ENCODE peak calls at places on chromosomes 3 and 15, in seven cellular contexts. J is lung, N is aorta, L is colonic mucosa, O is stomach, U is GM12878, M is GM23248. V is an unnamed sample.

GRCh38 chr3:46546896-46547440 is 19.1 kb downstream of the LRRC2 start:
- DNase-seq in J (no peak), N (no peak), L (no peak), O (no peak), U (no peak), M (no peak), V (no peak)

GRCh38 chr15:67003586-67003985 is 61.8 kb upstream of the SMAD3 start:
- DNase-seq in J (no peak), N (no peak), L (no peak), O (no peak), U (no peak), M (peak; percentile 68), V (no peak)

GRCh38 chr15:85002517-85002916 is 20.9 kb downstream of the PDE8A start:
- DNase-seq in J (no peak), N (no peak), L (no peak), O (no peak), U (no peak), M (no peak), V (no peak)

GRCh38 chr15:69997701-69998273 is 99.9 kb downstream of the TLE3 start:
- DNase-seq in J (peak; percentile 69), N (peak; percentile 73), L (peak; percentile 83), O (peak; percentile 57), U (no peak), M (peak; percentile 61), V (no peak)

GRCh38 chr3:43028678-43029490 is 49.8 kb downstream of the GASK1A start:
- DNase-seq in J (no peak), N (no peak), L (no peak), O (peak; percentile 50), U (no peak), M (no peak), V (no peak)

GRCh38 chr3:195909294-195909644 is 918 bp upstream of the TNK2 start:
- DNase-seq in J (no peak), N (no peak), L (no peak), O (no peak), U (no peak), M (peak; percentile 65), V (no peak)

GRCh38 chr3:38578551-38578950 is 70.9 kb downstream of the SCN5A start:
- DNase-seq in J (no peak), N (no peak), L (no peak), O (peak; percentile 15), U (no peak), M (no peak), V (no peak)

GRCh38 chr3:44762170-44762677 is 630 bp downstream of the KIF15 start:
- DNase-seq in J (no peak), N (no peak), L (no peak), O (no peak), U (no peak), M (peak; percentile 33), V (no peak)

GRCh38 chr3:38255627-38256026 is 10.0 kb upstream of the SLC22A13 start:
- DNase-seq in J (no peak), N (no peak), L (no peak), O (no peak), U (no peak), M (no peak), V (no peak)

GRCh38 chr3:98733778-98734281 is 29.3 kb upstream of the ST3GAL6 start:
- DNase-seq in J (no peak), N (peak; percentile 51), L (no peak), O (no peak), U (peak; percentile 33), M (no peak), V (no peak)

GRCh38 chr15:40247406-40247971 is 8.6 kb downstream of the PAK6 start:
- DNase-seq in J (no peak), N (peak; percentile 23), L (no peak), O (no peak), U (no peak), M (no peak), V (no peak)

GRCh38 chr15:69385831-69386230 is 28.3 kb upstream of the KIF23 start:
- DNase-seq in J (no peak), N (no peak), L (no peak), O (no peak), U (no peak), M (no peak), V (no peak)

GRCh38 chr15:70259030-70259424 is 161.3 kb upstream of the TLE3 start:
- DNase-seq in J (peak; percentile 65), N (peak; percentile 87), L (peak; percentile 63), O (peak; percentile 79), U (no peak), M (peak; percentile 62), V (peak; percentile 46)

GRCh38 chr3:149967067-149967685 is 3.5 kb downstream of the PFN2 start:
- DNase-seq in J (no peak), N (no peak), L (no peak), O (no peak), U (no peak), M (peak; percentile 69), V (no peak)

GRCh38 chr15:76346666-76347506 is 10.3 kb downstream of the ISL2 start:
- DNase-seq in J (no peak), N (no peak), L (peak; percentile 46), O (no peak), U (no peak), M (no peak), V (no peak)

GRCh38 chr3:42247576-42248027 is 18.4 kb downstream of the CCK start:
- DNase-seq in J (peak; percentile 59), N (no peak), L (peak; percentile 50), O (peak; percentile 64), U (no peak), M (peak; percentile 69), V (peak; percentile 49)

GRCh38 chr15:80823995-80824394 is 44.8 kb downstream of the CEMIP start:
- DNase-seq in J (no peak), N (no peak), L (no peak), O (no peak), U (peak; percentile 1), M (no peak), V (no peak)

DNA sequence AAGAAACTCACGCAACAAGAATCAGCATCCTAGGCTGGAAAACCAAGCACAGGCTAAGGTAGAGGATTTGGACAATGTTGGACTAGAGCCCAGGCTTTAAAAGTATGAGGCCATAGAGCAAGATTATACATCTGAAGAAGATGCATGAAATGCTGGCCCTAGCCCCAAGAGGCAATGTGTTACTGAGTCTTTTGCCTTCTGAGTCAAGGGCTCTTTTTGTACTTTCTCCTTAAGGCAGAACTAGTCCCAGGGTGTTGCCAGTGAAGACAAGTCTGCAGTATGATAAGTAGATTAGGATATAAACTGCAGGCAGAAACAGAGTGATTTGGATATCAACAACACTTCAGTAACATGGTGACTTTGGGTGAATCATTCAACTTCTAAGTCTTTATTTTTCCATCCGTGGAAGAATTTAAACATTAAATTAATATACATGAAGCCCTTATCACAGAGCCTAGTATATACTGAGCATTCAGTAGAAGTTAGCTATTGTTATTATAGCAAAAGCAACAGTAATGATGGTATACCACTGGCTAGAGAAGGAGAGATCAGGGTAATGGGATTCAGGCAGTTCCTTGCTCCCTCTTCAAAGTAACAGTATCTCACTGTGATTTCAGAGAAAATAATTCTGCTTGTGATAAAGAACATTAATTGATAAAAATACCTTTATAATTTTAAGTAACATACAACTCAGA is 99.9 kb upstream of the MLF1 start:
- DNase-seq in J (no peak), N (no peak), L (no peak), O (no peak), U (no peak), M (peak; percentile 65), V (no peak)
- H3K27me3 ChIP-seq in J (no peaks in the 10 kb centered on the region), N (no peaks in the 10 kb centered on the region), L (no peaks in the 10 kb centered on the region), O (no peaks in the 10 kb centered on the region), U (no peaks in the 10 kb centered on the region), M (no peaks in the 10 kb centered on the region), V (no peaks in the 10 kb centered on the region)

GRCh38 chr15:25248583-25249235 is 190.1 kb downstream of the UBE3A start:
- DNase-seq in J (no peak), N (peak; percentile 24), L (peak; percentile 7), O (peak; percentile 22), U (no peak), M (no peak), V (no peak)

GRCh38 chr15:25245801-25246622 is 192.8 kb downstream of the UBE3A start:
- DNase-seq in J (no peak), N (peak; percentile 14), L (peak; percentile 12), O (no peak), U (no peak), M (no peak), V (no peak)

GRCh38 chr15:25246641-25247417 is 192.0 kb downstream of the UBE3A start:
- DNase-seq in J (no peak), N (peak; percentile 25), L (peak; percentile 10), O (peak; percentile 19), U (no peak), M (no peak), V (no peak)

GRCh38 chr15:25249236-25250010 is 189.4 kb downstream of the UBE3A start:
- DNase-seq in J (no peak), N (peak; percentile 24), L (peak; percentile 4), O (peak; percentile 22), U (no peak), M (no peak), V (no peak)

DNA sequence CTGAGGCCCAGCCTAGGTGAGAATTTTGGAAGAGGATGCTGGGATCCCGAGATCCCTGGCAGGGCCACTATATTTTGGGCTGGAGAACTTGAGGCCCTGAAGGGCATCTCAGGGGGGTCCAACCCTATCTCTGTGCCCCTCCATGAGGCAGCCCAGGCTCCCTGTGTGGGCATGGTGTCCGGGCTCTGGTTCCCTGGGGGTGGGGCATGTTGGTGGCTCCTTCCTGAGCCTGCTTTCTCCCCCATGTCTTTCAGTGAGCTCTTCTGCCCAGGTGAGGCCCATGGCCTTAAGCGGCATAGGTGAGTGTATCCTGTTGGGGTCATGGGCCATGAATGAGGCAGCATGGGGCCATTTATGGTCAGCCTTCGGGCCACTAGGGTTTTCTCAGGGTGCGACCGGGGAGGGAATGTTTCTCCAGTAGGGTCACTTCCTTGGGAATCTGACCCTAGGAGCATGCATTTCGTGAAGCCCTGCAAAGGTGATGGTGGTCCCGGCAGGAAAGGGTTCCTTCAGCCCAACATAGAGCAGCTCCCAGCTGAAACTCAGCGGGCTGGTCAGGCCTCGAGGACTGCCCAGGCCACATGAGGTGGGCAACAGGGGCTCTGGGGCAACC is 191.3 kb downstream of the UBE3A start:
- DNase-seq in J (no peak), N (peak; percentile 9), L (peak; percentile 9), O (peak; percentile 18), U (no peak), M (no peak), V (no peak)
- H3K9me3 ChIP-seq in J (peaks cover 72% of the 10 kb centered on the region), N (peaks cover 6% of the 10 kb centered on the region), L (no peaks in the 10 kb centered on the region), O (peaks cover 96% of the 10 kb centered on the region), U (no peaks in the 10 kb centered on the region), M (no peaks in the 10 kb centered on the region), V (peaks cover 4% of the 10 kb centered on the region)

GRCh38 chr15:90031231-90031791 is 30.2 kb downstream of the ZNF710 start:
- DNase-seq in J (no peak), N (no peak), L (no peak), O (no peak), U (peak; percentile 95), M (peak; percentile 68), V (no peak)
- H3K27ac ChIP-seq in J (no peak overlapping the region), N (no peak overlapping the region), L (peak overlapping the region; percentile 23), O (peak overlapping the region; percentile 93), U (peak overlapping the region; percentile 75), M (peak overlapping the region; percentile 65), V (no peak overlapping the region)

GRCh38 chr15:52791776-52792175 is 1.6 kb upstream of the ONECUT1 start:
- DNase-seq in J (no peak), N (no peak), L (no peak), O (no peak), U (no peak), M (no peak), V (no peak)
- H3K27me3 ChIP-seq in J (peaks cover 14% of the 10 kb centered on the region), N (no peaks in the 10 kb centered on the region), L (peaks cover 59% of the 10 kb centered on the region), O (peaks cover 100% of the 10 kb centered on the region), U (peaks cover 38% of the 10 kb centered on the region), M (peaks cover 77% of the 10 kb centered on the region), V (peaks cover 89% of the 10 kb centered on the region)

GRCh38 chr3:176262071-176262470 is 935.2 kb downstream of the TBL1XR1 start:
- DNase-seq in J (no peak), N (no peak), L (no peak), O (no peak), U (no peak), M (peak; percentile 83), V (no peak)
- H3K9me3 ChIP-seq in J (peaks cover 3% of the 10 kb centered on the region), N (no peaks in the 10 kb centered on the region), L (no peaks in the 10 kb centered on the region), O (peaks cover 18% of the 10 kb centered on the region), U (no peaks in the 10 kb centered on the region), M (peaks cover 4% of the 10 kb centered on the region), V (peaks cover 11% of the 10 kb centered on the region)